ENCODE peak calls at places on chromosomes 1 and 21, in eight cellular contexts. One of them, this sample, is unnamed.

GRCh38 chr21:46538851-46539666 is 65.8 kb downstream of the S100B start:
- DNase-seq in CD4-positive, alpha-beta memory T cell: no peak
- DNase-seq in colonic mucosa: no peak
- DNase-seq in thoracic aorta: no peak
- DNase-seq in breast epithelium: no peak
- DNase-seq in Peyer's patch: no peak
- DNase-seq in heart left ventricle: no peak
- DNase-seq in naive thymus-derived CD4-positive, alpha-beta T cell: no peak
- DNase-seq in this sample: no peak

GRCh38 chr1:35660581-35661473 is 19.5 kb upstream of the PSMB2 start:
- DNase-seq in CD4-positive, alpha-beta memory T cell: no peak
- DNase-seq in colonic mucosa: no peak
- DNase-seq in thoracic aorta: no peak
- DNase-seq in breast epithelium: no peak
- DNase-seq in Peyer's patch: no peak
- DNase-seq in heart left ventricle: no peak
- DNase-seq in naive thymus-derived CD4-positive, alpha-beta T cell: no peak
- DNase-seq in this sample: peak

GRCh38 chr1:205800470-205800869 is 12.5 kb downstream of the SLC41A1 start:
- DNase-seq in CD4-positive, alpha-beta memory T cell: no peak
- DNase-seq in colonic mucosa: no peak
- DNase-seq in thoracic aorta: no peak
- DNase-seq in breast epithelium: no peak
- DNase-seq in Peyer's patch: no peak
- DNase-seq in heart left ventricle: no peak
- DNase-seq in naive thymus-derived CD4-positive, alpha-beta T cell: no peak
- DNase-seq in this sample: no peak

GRCh38 chr1:25243907-25244306 is 3.3 kb downstream of the RSRP1 start:
- DNase-seq in CD4-positive, alpha-beta memory T cell: no peak
- DNase-seq in colonic mucosa: no peak
- DNase-seq in thoracic aorta: no peak
- DNase-seq in breast epithelium: no peak
- DNase-seq in Peyer's patch: no peak
- DNase-seq in heart left ventricle: no peak
- DNase-seq in naive thymus-derived CD4-positive, alpha-beta T cell: no peak
- DNase-seq in this sample: no peak

GRCh38 chr1:4650486-4650885 is 3.9 kb upstream of the AJAP1 start:
- DNase-seq in CD4-positive, alpha-beta memory T cell: no peak
- DNase-seq in colonic mucosa: no peak
- DNase-seq in thoracic aorta: no peak
- DNase-seq in breast epithelium: no peak
- DNase-seq in Peyer's patch: no peak
- DNase-seq in heart left ventricle: no peak
- DNase-seq in naive thymus-derived CD4-positive, alpha-beta T cell: no peak
- DNase-seq in this sample: no peak

GRCh38 chr1:214670098-214670497 is 67.1 kb downstream of the CENPF start:
- DNase-seq in CD4-positive, alpha-beta memory T cell: no peak
- DNase-seq in colonic mucosa: peak
- DNase-seq in thoracic aorta: no peak
- DNase-seq in breast epithelium: no peak
- DNase-seq in Peyer's patch: peak
- DNase-seq in heart left ventricle: no peak
- DNase-seq in naive thymus-derived CD4-positive, alpha-beta T cell: no peak
- DNase-seq in this sample: no peak

GRCh38 chr1:185420588-185421081 is 103.6 kb upstream of the IVNS1ABP start:
- DNase-seq in CD4-positive, alpha-beta memory T cell: peak
- DNase-seq in colonic mucosa: no peak
- DNase-seq in thoracic aorta: no peak
- DNase-seq in breast epithelium: no peak
- DNase-seq in Peyer's patch: no peak
- DNase-seq in heart left ventricle: no peak
- DNase-seq in naive thymus-derived CD4-positive, alpha-beta T cell: no peak
- DNase-seq in this sample: no peak

GRCh38 chr1:180586671-180587155 is 27.9 kb downstream of the OVAAL start:
- DNase-seq in CD4-positive, alpha-beta memory T cell: no peak
- DNase-seq in colonic mucosa: peak
- DNase-seq in thoracic aorta: no peak
- DNase-seq in breast epithelium: no peak
- DNase-seq in Peyer's patch: no peak
- DNase-seq in heart left ventricle: no peak
- DNase-seq in naive thymus-derived CD4-positive, alpha-beta T cell: no peak
- DNase-seq in this sample: no peak

GRCh38 chr21:33075596-33076195 is 5.8 kb downstream of the OLIG1 start:
- DNase-seq in CD4-positive, alpha-beta memory T cell: no peak
- DNase-seq in colonic mucosa: no peak
- DNase-seq in thoracic aorta: no peak
- DNase-seq in breast epithelium: no peak
- DNase-seq in Peyer's patch: no peak
- DNase-seq in heart left ventricle: no peak
- DNase-seq in naive thymus-derived CD4-positive, alpha-beta T cell: no peak
- DNase-seq in this sample: no peak

GRCh38 chr1:51303751-51304196 is 26.6 kb downstream of the TTC39A start:
- DNase-seq in CD4-positive, alpha-beta memory T cell: no peak
- DNase-seq in colonic mucosa: no peak
- DNase-seq in thoracic aorta: no peak
- DNase-seq in breast epithelium: no peak
- DNase-seq in Peyer's patch: no peak
- DNase-seq in heart left ventricle: no peak
- DNase-seq in naive thymus-derived CD4-positive, alpha-beta T cell: no peak
- DNase-seq in this sample: no peak

GRCh38 chr1:45543599-45544417 is 6.8 kb upstream of the AKR1A1 start:
- DNase-seq in CD4-positive, alpha-beta memory T cell: peak
- DNase-seq in colonic mucosa: peak
- DNase-seq in thoracic aorta: no peak
- DNase-seq in breast epithelium: no peak
- DNase-seq in Peyer's patch: peak
- DNase-seq in heart left ventricle: peak
- DNase-seq in naive thymus-derived CD4-positive, alpha-beta T cell: peak
- DNase-seq in this sample: no peak

GRCh38 chr1:235417101-235417697 is 50.0 kb downstream of the TBCE start:
- DNase-seq in CD4-positive, alpha-beta memory T cell: peak
- DNase-seq in colonic mucosa: peak
- DNase-seq in thoracic aorta: no peak
- DNase-seq in breast epithelium: no peak
- DNase-seq in Peyer's patch: peak
- DNase-seq in heart left ventricle: peak
- DNase-seq in naive thymus-derived CD4-positive, alpha-beta T cell: peak
- DNase-seq in this sample: no peak

GRCh38 chr1:192190066-192190465 is 31.8 kb downstream of the RGS18 start:
- DNase-seq in CD4-positive, alpha-beta memory T cell: no peak
- DNase-seq in colonic mucosa: no peak
- DNase-seq in thoracic aorta: no peak
- DNase-seq in breast epithelium: no peak
- DNase-seq in Peyer's patch: no peak
- DNase-seq in heart left ventricle: no peak
- DNase-seq in naive thymus-derived CD4-positive, alpha-beta T cell: no peak
- DNase-seq in this sample: no peak

GRCh38 chr1:109846148-109846547 is 64.5 kb upstream of the CSF1 start:
- DNase-seq in CD4-positive, alpha-beta memory T cell: no peak
- DNase-seq in colonic mucosa: no peak
- DNase-seq in thoracic aorta: no peak
- DNase-seq in breast epithelium: no peak
- DNase-seq in Peyer's patch: no peak
- DNase-seq in heart left ventricle: no peak
- DNase-seq in naive thymus-derived CD4-positive, alpha-beta T cell: no peak
- DNase-seq in this sample: no peak

GRCh38 chr21:31604591-31605190 is 54.8 kb upstream of the SOD1 start:
- DNase-seq in CD4-positive, alpha-beta memory T cell: peak
- DNase-seq in colonic mucosa: peak
- DNase-seq in thoracic aorta: no peak
- DNase-seq in breast epithelium: peak
- DNase-seq in Peyer's patch: peak
- DNase-seq in heart left ventricle: peak
- DNase-seq in naive thymus-derived CD4-positive, alpha-beta T cell: peak
- DNase-seq in this sample: no peak

GRCh38 chr21:44854391-44854663 is 19.2 kb downstream of the PTTG1IP start:
- DNase-seq in CD4-positive, alpha-beta memory T cell: no peak
- DNase-seq in colonic mucosa: no peak
- DNase-seq in thoracic aorta: no peak
- DNase-seq in breast epithelium: peak
- DNase-seq in Peyer's patch: no peak
- DNase-seq in heart left ventricle: no peak
- DNase-seq in naive thymus-derived CD4-positive, alpha-beta T cell: no peak
- DNase-seq in this sample: no peak

GRCh38 chr1:27221098-27221497 is 13.3 kb upstream of the WDTC1 start:
- DNase-seq in CD4-positive, alpha-beta memory T cell: no peak
- DNase-seq in colonic mucosa: no peak
- DNase-seq in thoracic aorta: no peak
- DNase-seq in breast epithelium: no peak
- DNase-seq in Peyer's patch: no peak
- DNase-seq in heart left ventricle: no peak
- DNase-seq in naive thymus-derived CD4-positive, alpha-beta T cell: no peak
- DNase-seq in this sample: no peak

GRCh38 chr1:40766560-40766959 is 17.0 kb upstream of the KCNQ4 start:
- DNase-seq in CD4-positive, alpha-beta memory T cell: no peak
- DNase-seq in colonic mucosa: no peak
- DNase-seq in thoracic aorta: no peak
- DNase-seq in breast epithelium: no peak
- DNase-seq in Peyer's patch: no peak
- DNase-seq in heart left ventricle: no peak
- DNase-seq in naive thymus-derived CD4-positive, alpha-beta T cell: no peak
- DNase-seq in this sample: no peak

GRCh38 chr1:174968750-174969244 is 30.9 kb upstream of the CACYBP start:
- DNase-seq in CD4-positive, alpha-beta memory T cell: peak
- DNase-seq in colonic mucosa: no peak
- DNase-seq in thoracic aorta: no peak
- DNase-seq in breast epithelium: no peak
- DNase-seq in Peyer's patch: no peak
- DNase-seq in heart left ventricle: no peak
- DNase-seq in naive thymus-derived CD4-positive, alpha-beta T cell: no peak
- DNase-seq in this sample: no peak

GRCh38 chr1:41122851-41123518 is 101.5 kb upstream of the SLFNL1 start:
- DNase-seq in CD4-positive, alpha-beta memory T cell: peak
- DNase-seq in colonic mucosa: peak
- DNase-seq in thoracic aorta: no peak
- DNase-seq in breast epithelium: no peak
- DNase-seq in Peyer's patch: no peak
- DNase-seq in heart left ventricle: no peak
- DNase-seq in naive thymus-derived CD4-positive, alpha-beta T cell: no peak
- DNase-seq in this sample: no peak

GRCh38 chr1:211309617-211310016 is 17.0 kb upstream of the TRAF5 start:
- DNase-seq in CD4-positive, alpha-beta memory T cell: no peak
- DNase-seq in colonic mucosa: no peak
- DNase-seq in thoracic aorta: no peak
- DNase-seq in breast epithelium: no peak
- DNase-seq in Peyer's patch: no peak
- DNase-seq in heart left ventricle: no peak
- DNase-seq in naive thymus-derived CD4-positive, alpha-beta T cell: no peak
- DNase-seq in this sample: no peak

GRCh38 chr1:39268906-39269305 is 64.4 kb downstream of the MACF1 start:
- DNase-seq in CD4-positive, alpha-beta memory T cell: no peak
- DNase-seq in colonic mucosa: no peak
- DNase-seq in thoracic aorta: no peak
- DNase-seq in breast epithelium: no peak
- DNase-seq in Peyer's patch: no peak
- DNase-seq in heart left ventricle: no peak
- DNase-seq in naive thymus-derived CD4-positive, alpha-beta T cell: no peak
- DNase-seq in this sample: no peak

GRCh38 chr1:181086926-181087325 is 1.6 kb upstream of the IER5 start:
- DNase-seq in CD4-positive, alpha-beta memory T cell: no peak
- DNase-seq in colonic mucosa: no peak
- DNase-seq in thoracic aorta: no peak
- DNase-seq in breast epithelium: no peak
- DNase-seq in Peyer's patch: no peak
- DNase-seq in heart left ventricle: no peak
- DNase-seq in naive thymus-derived CD4-positive, alpha-beta T cell: no peak
- DNase-seq in this sample: no peak

GRCh38 chr1:159800177-159800935 is 1.8 kb upstream of the FCRL6 start:
- DNase-seq in CD4-positive, alpha-beta memory T cell: no peak
- DNase-seq in colonic mucosa: no peak
- DNase-seq in thoracic aorta: no peak
- DNase-seq in breast epithelium: no peak
- DNase-seq in Peyer's patch: peak
- DNase-seq in heart left ventricle: no peak
- DNase-seq in naive thymus-derived CD4-positive, alpha-beta T cell: no peak
- DNase-seq in this sample: no peak

GRCh38 chr1:218101409-218101808 is 183.7 kb upstream of the RRP15 start:
- DNase-seq in CD4-positive, alpha-beta memory T cell: no peak
- DNase-seq in colonic mucosa: no peak
- DNase-seq in thoracic aorta: no peak
- DNase-seq in breast epithelium: no peak
- DNase-seq in Peyer's patch: no peak
- DNase-seq in heart left ventricle: no peak
- DNase-seq in naive thymus-derived CD4-positive, alpha-beta T cell: no peak
- DNase-seq in this sample: no peak

DNA sequence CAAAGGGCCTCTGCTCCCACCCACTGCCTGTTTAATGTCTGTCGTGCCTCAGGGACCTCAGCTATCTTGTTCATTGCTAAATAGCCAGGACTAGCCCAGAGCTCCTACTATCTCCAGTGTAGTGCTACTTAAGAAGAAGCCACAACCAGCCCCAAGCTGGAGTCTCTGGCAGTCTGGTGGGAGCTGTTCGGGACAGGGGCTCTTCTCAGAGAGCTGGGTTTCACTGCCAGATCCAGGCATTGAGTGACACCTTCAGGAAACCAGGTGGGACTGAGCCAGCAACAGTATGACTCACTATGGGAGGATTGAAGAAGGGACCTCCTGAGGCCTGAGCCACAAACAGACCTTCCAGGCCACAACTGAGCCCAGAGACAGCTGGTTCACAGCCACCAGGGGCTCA is 25.4 kb downstream of the MATN1 start:
- DNase-seq in CD4-positive, alpha-beta memory T cell: no peak
- DNase-seq in colonic mucosa: no peak
- DNase-seq in thoracic aorta: no peak
- DNase-seq in breast epithelium: no peak
- DNase-seq in Peyer's patch: no peak
- DNase-seq in heart left ventricle: no peak
- DNase-seq in naive thymus-derived CD4-positive, alpha-beta T cell: no peak
- DNase-seq in this sample: no peak
- H3K27ac ChIP-seq in CD4-positive, alpha-beta memory T cell: no peak
- H3K27ac ChIP-seq in colonic mucosa: no peak
- H3K27ac ChIP-seq in thoracic aorta: no peak
- H3K27ac ChIP-seq in breast epithelium: peak
- H3K27ac ChIP-seq in Peyer's patch: no peak
- H3K27ac ChIP-seq in heart left ventricle: no peak
- H3K27ac ChIP-seq in naive thymus-derived CD4-positive, alpha-beta T cell: no peak
- H3K27ac ChIP-seq in this sample: peak

GRCh38 chr1:200372095-200372884 is 37.5 kb downstream of the ZNF281 start:
- DNase-seq in CD4-positive, alpha-beta memory T cell: no peak
- DNase-seq in colonic mucosa: no peak
- DNase-seq in thoracic aorta: no peak
- DNase-seq in breast epithelium: no peak
- DNase-seq in Peyer's patch: no peak
- DNase-seq in heart left ventricle: no peak
- DNase-seq in naive thymus-derived CD4-positive, alpha-beta T cell: no peak
- DNase-seq in this sample: no peak
- H3K27ac ChIP-seq in CD4-positive, alpha-beta memory T cell: no peak
- H3K27ac ChIP-seq in colonic mucosa: no peak
- H3K27ac ChIP-seq in thoracic aorta: no peak
- H3K27ac ChIP-seq in breast epithelium: peak
- H3K27ac ChIP-seq in Peyer's patch: no peak
- H3K27ac ChIP-seq in heart left ventricle: no peak
- H3K27ac ChIP-seq in naive thymus-derived CD4-positive, alpha-beta T cell: no peak
- H3K27ac ChIP-seq in this sample: no peak

GRCh38 chr1:179530352-179530751 is 45.4 kb downstream of the NPHS2 start:
- DNase-seq in CD4-positive, alpha-beta memory T cell: no peak
- DNase-seq in colonic mucosa: no peak
- DNase-seq in thoracic aorta: no peak
- DNase-seq in breast epithelium: no peak
- DNase-seq in Peyer's patch: no peak
- DNase-seq in heart left ventricle: no peak
- DNase-seq in naive thymus-derived CD4-positive, alpha-beta T cell: no peak
- DNase-seq in this sample: no peak
- H3K27ac ChIP-seq in CD4-positive, alpha-beta memory T cell: no peak
- H3K27ac ChIP-seq in colonic mucosa: no peak
- H3K27ac ChIP-seq in thoracic aorta: no peak
- H3K27ac ChIP-seq in breast epithelium: no peak
- H3K27ac ChIP-seq in Peyer's patch: no peak
- H3K27ac ChIP-seq in heart left ventricle: no peak
- H3K27ac ChIP-seq in naive thymus-derived CD4-positive, alpha-beta T cell: no peak
- H3K27ac ChIP-seq in this sample: no peak

GRCh38 chr1:20684050-20684620 is 23.0 kb upstream of the DDOST start:
- DNase-seq in CD4-positive, alpha-beta memory T cell: no peak
- DNase-seq in colonic mucosa: no peak
- DNase-seq in thoracic aorta: no peak
- DNase-seq in breast epithelium: no peak
- DNase-seq in Peyer's patch: no peak
- DNase-seq in heart left ventricle: no peak
- DNase-seq in naive thymus-derived CD4-positive, alpha-beta T cell: no peak
- DNase-seq in this sample: no peak
- H3K27ac ChIP-seq in CD4-positive, alpha-beta memory T cell: no peak
- H3K27ac ChIP-seq in colonic mucosa: no peak
- H3K27ac ChIP-seq in thoracic aorta: no peak
- H3K27ac ChIP-seq in breast epithelium: peak
- H3K27ac ChIP-seq in Peyer's patch: peak
- H3K27ac ChIP-seq in heart left ventricle: peak
- H3K27ac ChIP-seq in naive thymus-derived CD4-positive, alpha-beta T cell: no peak
- H3K27ac ChIP-seq in this sample: peak